ENCODE peak calls at places on chromosomes 13 and 19, in seven cellular contexts. W is A549, R is IMR-90, K is GM12878, M is H1, G is K562, T is HepG2. Q is an unnamed sample.

GRCh38 chr13:36475468-36475867 is 43.2 kb downstream of the CCNA1 start:
- DNase-seq in W (peak; percentile 7), R (no peak), K (no peak), M (no peak), G (peak; percentile 18), T (peak; percentile 33), Q (peak; percentile 9)

GRCh38 chr19:39805120-39805519 is 26.5 kb downstream of the LEUTX start:
- DNase-seq in W (no peak), R (peak; percentile 15), K (no peak), M (no peak), G (peak; percentile 20), T (no peak), Q (no peak)

GRCh38 chr19:53467138-53467502 is 413 bp upstream of the ZNF813 start:
- DNase-seq in W (no peak), R (no peak), K (no peak), M (no peak), G (peak; percentile 5), T (no peak), Q (peak; percentile 68)

GRCh38 chr13:64551755-64552154 is 2678.4 kb downstream of the PCDH9 start:
- DNase-seq in W (peak; percentile 62), R (peak; percentile 62), K (no peak), M (no peak), G (no peak), T (no peak), Q (no peak)

GRCh38 chr13:55566334-55566733 is 1574.4 kb upstream of the PRR20A start:
- DNase-seq in W (no peak), R (no peak), K (no peak), M (no peak), G (no peak), T (no peak), Q (no peak)

GRCh38 chr13:37748913-37749312 is 120.7 kb downstream of the TRPC4 start:
- DNase-seq in W (no peak), R (no peak), K (no peak), M (no peak), G (no peak), T (no peak), Q (no peak)

GRCh38 chr13:40781717-40782116 is 7.7 kb upstream of the SLC25A15 start:
- DNase-seq in W (no peak), R (no peak), K (no peak), M (no peak), G (no peak), T (no peak), Q (no peak)

GRCh38 chr13:97946951-97947588 is 6.4 kb upstream of the IPO5 start:
- DNase-seq in W (peak; percentile 54), R (peak; percentile 90), K (no peak), M (no peak), G (no peak), T (no peak), Q (no peak)

DNA sequence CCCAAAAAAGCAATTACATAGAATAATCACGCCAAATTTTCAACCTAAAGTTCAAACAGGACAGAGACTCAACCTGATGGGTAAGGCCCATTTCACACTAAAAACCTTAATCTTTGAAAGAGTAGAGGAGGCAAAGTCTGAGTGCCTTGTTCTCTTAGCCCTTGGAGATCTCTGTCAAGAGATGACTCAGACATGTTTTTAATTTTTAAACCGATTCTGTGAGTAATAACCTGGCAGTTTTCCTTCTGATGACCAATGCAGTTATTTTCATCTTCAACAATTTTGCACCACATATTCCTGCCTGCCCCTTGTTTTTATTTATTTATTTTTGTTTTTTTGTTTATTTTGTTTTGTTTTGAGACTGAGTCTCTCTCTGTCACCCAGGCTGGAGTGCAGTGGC is 11.5 kb upstream of the TNFSF9 start:
- DNase-seq in W (peak; percentile 67), R (peak; percentile 61), K (no peak), M (no peak), G (no peak), T (no peak), Q (no peak)
- TF ChIP-seq RFX5 in W (no peak), R (no peak), K (no peak), M (no peak), G (no peak), T (no peak), Q (no peak)

GRCh38 chr19:3284759-3285646 is 60.5 kb downstream of the CELF5 start:
- DNase-seq in W (peak; percentile 99), R (peak; percentile 37), K (no peak), M (peak; percentile 100), G (peak; percentile 99), T (peak; percentile 87), Q (peak; percentile 77)
- H3K4me2 ChIP-seq in W (peak overlapping the region; percentile 74), R (peak overlapping the region; percentile 58), K (peak overlapping the region; percentile 42), M (peak overlapping the region; percentile 96), G (peak overlapping the region; percentile 87), T (peak overlapping the region; percentile 95), Q (no peak overlapping the region)

GRCh38 chr19:11735375-11735774 is 3.4 kb downstream of the ZNF823 start:
- DNase-seq in W (no peak), R (no peak), K (no peak), M (no peak), G (no peak), T (no peak), Q (no peak)

GRCh38 chr19:11738746-11739620 is at the start of gene ZNF823:
- DNase-seq in W (peak; percentile 95), R (peak; percentile 97), K (peak; percentile 95), M (peak; percentile 98), G (peak; percentile 99), T (peak; percentile 98), Q (peak; percentile 95)

GRCh38 chr19:11736696-11737095 is 2.0 kb downstream of the ZNF823 start:
- DNase-seq in W (no peak), R (peak; percentile 33), K (peak; percentile 40), M (no peak), G (peak; percentile 84), T (no peak), Q (peak; percentile 21)

GRCh38 chr19:11737964-11738745 is 591 bp downstream of the ZNF823 start:
- DNase-seq in W (peak; percentile 43), R (peak; percentile 12), K (no peak), M (peak; percentile 62), G (peak; percentile 77), T (peak; percentile 67), Q (peak; percentile 71)
- TF ChIP-seq RFX5 in W (no peak), R (no peak), K (no peak), M (no peak), G (no peak), T (peak; percentile 39), Q (no peak)

GRCh38 chr13:76725211-76725610 is 161.0 kb downstream of the KCTD12 start:
- DNase-seq in W (no peak), R (peak; percentile 49), K (no peak), M (no peak), G (no peak), T (no peak), Q (no peak)
- H3K4me2 ChIP-seq in W (no peak overlapping the region), R (peak overlapping the region; percentile 55), K (no peak overlapping the region), M (no peak overlapping the region), G (no peak overlapping the region), T (no peak overlapping the region), Q (no peak overlapping the region)

GRCh38 chr19:10601999-10602329 is 14.9 kb upstream of the AP1M2 start:
- DNase-seq in W (no peak), R (no peak), K (no peak), M (no peak), G (no peak), T (no peak), Q (no peak)
- TF ChIP-seq RFX5 in W (no peak), R (no peak), K (no peak), M (no peak), G (no peak), T (no peak), Q (no peak)

DNA sequence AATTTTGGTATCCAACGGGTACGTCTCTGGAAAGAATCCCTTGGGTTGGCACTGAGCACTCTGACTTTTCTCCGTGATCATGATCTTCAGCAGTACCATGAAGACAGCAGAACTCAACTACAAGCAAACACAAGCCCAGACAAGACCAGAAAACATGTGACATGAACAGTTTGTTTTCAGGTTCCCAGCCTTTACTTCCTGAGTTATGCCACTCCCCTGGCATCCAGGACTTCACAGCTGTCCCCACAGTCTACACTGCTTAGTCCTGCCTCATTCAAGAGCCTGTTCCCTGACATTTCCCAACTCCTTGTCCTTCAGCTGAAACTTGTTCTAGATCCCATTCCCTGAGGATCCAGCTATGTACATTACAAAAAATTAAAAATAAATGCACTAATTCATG is 4.9 kb upstream of the N4BP2L1 start:
- DNase-seq in W (no peak), R (no peak), K (no peak), M (no peak), G (no peak), T (peak; percentile 49), Q (no peak)
- H3K4me2 ChIP-seq in W (no peak overlapping the region), R (no peak overlapping the region), K (no peak overlapping the region), M (no peak overlapping the region), G (no peak overlapping the region), T (no peak overlapping the region), Q (no peak overlapping the region)

DNA sequence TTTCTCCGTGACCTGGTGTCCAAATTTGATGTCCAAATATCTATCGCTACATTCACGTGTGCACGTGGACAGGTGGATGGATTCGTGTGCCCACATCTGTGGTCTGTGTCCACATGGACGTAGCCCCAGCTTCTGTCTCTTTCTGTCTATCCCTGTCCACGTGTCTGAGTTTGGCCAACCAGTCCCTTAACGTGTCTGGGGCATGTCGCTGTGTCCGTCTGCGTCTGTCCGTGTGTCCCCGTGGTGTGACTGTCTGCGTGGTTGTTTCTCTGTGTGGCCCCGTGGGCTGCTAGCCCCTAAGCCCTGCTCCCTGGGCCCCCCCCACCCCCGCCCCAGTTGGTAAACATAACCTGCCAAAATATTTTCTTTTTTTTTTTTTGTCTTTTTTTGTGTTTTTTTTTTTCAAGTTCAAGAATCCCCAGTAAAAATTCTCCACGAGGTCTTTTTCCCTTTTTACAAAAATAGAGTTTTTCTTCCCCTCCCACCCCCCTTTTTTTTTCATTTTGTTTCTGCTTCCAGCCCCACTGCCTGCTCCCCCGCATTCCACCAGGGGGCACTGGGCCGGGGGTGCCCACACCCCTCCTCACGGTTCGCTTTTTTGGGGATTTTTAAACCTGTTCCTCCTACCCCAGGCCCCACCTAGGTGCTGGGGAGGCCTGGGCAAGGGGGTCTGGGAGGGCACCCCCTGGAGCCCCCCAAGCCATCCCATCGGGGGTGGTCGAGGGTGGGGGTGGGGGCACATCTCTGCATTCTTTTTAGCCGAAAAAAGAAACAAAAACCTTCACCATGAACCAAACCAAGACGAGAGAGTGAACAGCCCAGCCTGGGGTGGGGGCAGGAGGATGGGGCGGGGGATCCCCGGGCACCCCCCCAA is 18.3 kb downstream of the PRKCSH start:
- DNase-seq in W (no peak), R (no peak), K (no peak), M (peak; percentile 70), G (peak; percentile 37), T (no peak), Q (peak; percentile 86)
- TF ChIP-seq RFX5 in W (no peak), R (no peak), K (no peak), M (no peak), G (no peak), T (no peak), Q (no peak)

DNA sequence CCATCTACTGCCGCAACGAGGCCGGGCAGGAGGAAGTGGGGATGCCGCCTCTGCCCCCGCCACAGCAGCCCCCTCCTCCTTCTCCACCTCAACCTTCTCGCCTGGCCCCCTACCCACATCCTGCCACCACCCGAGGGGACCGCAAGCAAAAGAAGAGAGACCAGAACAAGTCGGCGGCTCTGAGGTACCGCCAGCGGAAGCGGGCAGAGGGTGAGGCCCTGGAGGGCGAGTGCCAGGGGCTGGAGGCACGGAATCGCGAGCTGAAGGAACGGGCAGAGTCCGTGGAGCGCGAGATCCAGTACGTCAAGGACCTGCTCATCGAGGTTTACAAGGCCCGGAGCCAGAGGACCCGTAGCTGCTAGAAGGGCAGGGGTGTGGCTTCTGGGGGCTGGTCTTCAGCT is 3.4 kb upstream of the NUP62 start:
- DNase-seq in W (no peak), R (no peak), K (no peak), M (no peak), G (no peak), T (no peak), Q (no peak)
- H3K4me2 ChIP-seq in W (no peak overlapping the region), R (no peak overlapping the region), K (no peak overlapping the region), M (no peak overlapping the region), G (no peak overlapping the region), T (no peak overlapping the region), Q (no peak overlapping the region)

Q was measured in SK-N-SH.